ENCODE peak calls at places on chromosomes 11 and 22, in ten cellular contexts. U is CD8-positive, alpha-beta memory T cell; Y is thoracic aorta; D is prostate gland; E is upper lobe of right lung; F is fibroblast of pulmonary artery; R is GM12864; Q is cardiac fibroblast; S is lower leg skin; T is choroid plexus epithelial cell. L is an unnamed sample.

GRCh38 chr22:29202231-29203192 is 3.2 kb upstream of the EMID1 start:
- DNase-seq in U (peak), Y (no peak), D (no peak), E (no peak), F (peak), R (peak), Q (peak), S (peak), T (peak), L (peak)

GRCh38 chr11:14969922-14970323 is 2.2 kb downstream of the CALCA start:
- DNase-seq in U (no peak), Y (no peak), D (no peak), E (peak), F (peak), R (no peak), Q (peak), S (no peak), T (peak), L (peak)

GRCh38 chr11:47329431-47329993 is 23.0 kb downstream of the MYBPC3 start:
- DNase-seq in U (no peak), Y (no peak), D (no peak), E (no peak), F (no peak), R (no peak), Q (no peak), S (no peak), T (no peak), L (no peak)

GRCh38 chr11:20529757-20530156 is 69.7 kb upstream of the SLC6A5 start:
- DNase-seq in U (no peak), Y (no peak), D (no peak), E (no peak), F (no peak), R (no peak), Q (no peak), S (no peak), T (no peak), L (peak)

GRCh38 chr11:57340228-57340627 is 2.1 kb downstream of the P2RX3 start:
- DNase-seq in U (no peak), Y (no peak), D (no peak), E (no peak), F (no peak), R (no peak), Q (peak), S (no peak), T (peak), L (no peak)

GRCh38 chr11:58061813-58062212 is 31.1 kb downstream of the OR6Q1 start:
- DNase-seq in U (no peak), Y (no peak), D (no peak), E (no peak), F (peak), R (no peak), Q (peak), S (no peak), T (no peak), L (peak)

GRCh38 chr22:42410708-42411107 is 21.5 kb downstream of the NFAM1 start:
- DNase-seq in U (no peak), Y (no peak), D (no peak), E (no peak), F (no peak), R (no peak), Q (no peak), S (no peak), T (no peak), L (no peak)

GRCh38 chr11:46659908-46660307 is 40.5 kb downstream of the ARHGAP1 start:
- DNase-seq in U (no peak), Y (no peak), D (no peak), E (no peak), F (peak), R (no peak), Q (peak), S (no peak), T (peak), L (peak)

GRCh38 chr11:13052130-13052541 is 43.0 kb downstream of the RASSF10 start:
- DNase-seq in U (no peak), Y (no peak), D (peak), E (no peak), F (no peak), R (no peak), Q (no peak), S (peak), T (no peak), L (no peak)

GRCh38 chr11:57529012-57529411 is 1.5 kb downstream of the TIMM10 start:
- DNase-seq in U (no peak), Y (no peak), D (no peak), E (no peak), F (no peak), R (no peak), Q (no peak), S (no peak), T (no peak), L (no peak)

GRCh38 chr22:32475428-32476010 is 908 bp downstream of the FBXO7 start:
- DNase-seq in U (no peak), Y (no peak), D (peak), E (no peak), F (peak), R (no peak), Q (peak), S (peak), T (peak), L (no peak)

GRCh38 chr22:19802001-19802880 is 41.7 kb downstream of the TBX1 start:
- DNase-seq in U (no peak), Y (no peak), D (no peak), E (peak), F (no peak), R (no peak), Q (no peak), S (no peak), T (no peak), L (no peak)

GRCh38 chr22:37284807-37285355 is 2.6 kb downstream of the CYTH4 start:
- DNase-seq in U (peak), Y (no peak), D (no peak), E (peak), F (no peak), R (no peak), Q (no peak), S (peak), T (no peak), L (no peak)

GRCh38 chr11:29816359-29816758 is 200.5 kb downstream of the KCNA4 start:
- DNase-seq in U (no peak), Y (no peak), D (no peak), E (no peak), F (no peak), R (no peak), Q (no peak), S (no peak), T (no peak), L (no peak)

GRCh38 chr22:32480238-32480637 is 5.6 kb downstream of the FBXO7 start:
- DNase-seq in U (no peak), Y (no peak), D (no peak), E (no peak), F (no peak), R (no peak), Q (no peak), S (no peak), T (no peak), L (no peak)

GRCh38 chr22:36405671-36406070 is 17.9 kb upstream of the MYH9 start:
- DNase-seq in U (peak), Y (no peak), D (no peak), E (peak), F (peak), R (no peak), Q (peak), S (no peak), T (no peak), L (no peak)

GRCh38 chr11:6737872-6738466 is 33.8 kb downstream of the OR2AG2 start:
- DNase-seq in U (peak), Y (no peak), D (no peak), E (no peak), F (peak), R (no peak), Q (peak), S (no peak), T (peak), L (peak)

GRCh38 chr11:10807629-10808552 is 835 bp downstream of the EIF4G2 start:
- DNase-seq in U (peak), Y (peak), D (peak), E (peak), F (peak), R (no peak), Q (peak), S (peak), T (peak), L (peak)

GRCh38 chr11:79925570-79925969 is 484.7 kb upstream of the TENM4 start:
- DNase-seq in U (no peak), Y (no peak), D (no peak), E (no peak), F (no peak), R (no peak), Q (no peak), S (no peak), T (no peak), L (no peak)

GRCh38 chr11:47184711-47185304 is 1.4 kb downstream of the PACSIN3 start:
- DNase-seq in U (no peak), Y (no peak), D (no peak), E (no peak), F (no peak), R (no peak), Q (peak), S (no peak), T (no peak), L (no peak)

GRCh38 chr11:34261820-34262219 is 96.0 kb downstream of the ABTB2 start:
- DNase-seq in U (no peak), Y (no peak), D (no peak), E (no peak), F (no peak), R (no peak), Q (no peak), S (no peak), T (no peak), L (no peak)

GRCh38 chr11:44017443-44018126 is 30.2 kb upstream of the ACCSL start:
- DNase-seq in U (no peak), Y (no peak), D (no peak), E (no peak), F (peak), R (no peak), Q (no peak), S (no peak), T (no peak), L (no peak)

GRCh38 chr11:115409691-115410220 is 94.5 kb downstream of the CADM1 start:
- DNase-seq in U (no peak), Y (no peak), D (no peak), E (no peak), F (no peak), R (no peak), Q (no peak), S (no peak), T (no peak), L (no peak)
- H3K4me3 ChIP-seq in U (no peak), Y (no peak), D (no peak), E (no peak), F (no peak), R (no peak), Q (no peak), S (no peak), T (no peak), L (no peak)

GRCh38 chr11:126628790-126629621 is 273.5 kb downstream of the ST3GAL4 start:
- DNase-seq in U (no peak), Y (no peak), D (no peak), E (no peak), F (no peak), R (no peak), Q (no peak), S (no peak), T (no peak), L (no peak)
- H3K4me3 ChIP-seq in U (no peak), Y (no peak), D (no peak), E (no peak), F (no peak), R (no peak), Q (no peak), S (no peak), T (no peak), L (no peak)

DNA sequence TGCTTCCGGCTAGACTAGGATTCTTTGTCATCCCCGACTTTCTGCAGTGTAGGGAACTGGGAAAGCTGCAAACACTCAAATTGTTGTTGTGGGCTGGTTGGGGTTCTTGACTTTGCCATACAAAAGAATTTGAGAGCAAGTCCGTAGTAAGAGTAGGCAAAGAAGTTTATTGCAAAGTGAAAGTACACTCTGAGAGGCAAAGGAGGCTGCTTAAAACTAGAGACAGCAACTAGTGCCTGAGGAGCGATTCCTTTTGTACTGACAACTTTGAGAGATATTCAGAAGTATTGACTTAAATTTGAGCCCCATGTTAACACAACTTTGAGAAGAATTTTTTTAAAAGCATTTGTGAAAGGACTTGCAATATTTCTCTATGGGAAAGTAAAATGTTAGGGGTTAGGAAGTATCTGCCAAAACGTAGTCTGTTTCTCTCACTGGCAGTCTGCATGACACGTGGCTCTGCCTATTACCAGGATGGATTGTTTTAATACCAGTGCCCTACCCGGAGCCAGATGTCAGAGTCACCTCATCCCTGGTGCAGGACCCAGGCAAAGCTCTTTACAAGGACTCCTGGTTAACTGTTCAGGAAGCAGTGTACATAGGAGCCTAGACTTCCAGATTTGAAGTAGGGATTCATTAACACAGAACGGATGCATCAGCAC is 85.0 kb upstream of the CLPB start:
- DNase-seq in U (peak), Y (no peak), D (no peak), E (no peak), F (no peak), R (no peak), Q (peak), S (no peak), T (peak), L (no peak)
- H3K4me3 ChIP-seq in U (peak), Y (peak), D (no peak), E (peak), F (peak), R (no peak), Q (no peak), S (no peak), T (no peak), L (no peak)

DNA sequence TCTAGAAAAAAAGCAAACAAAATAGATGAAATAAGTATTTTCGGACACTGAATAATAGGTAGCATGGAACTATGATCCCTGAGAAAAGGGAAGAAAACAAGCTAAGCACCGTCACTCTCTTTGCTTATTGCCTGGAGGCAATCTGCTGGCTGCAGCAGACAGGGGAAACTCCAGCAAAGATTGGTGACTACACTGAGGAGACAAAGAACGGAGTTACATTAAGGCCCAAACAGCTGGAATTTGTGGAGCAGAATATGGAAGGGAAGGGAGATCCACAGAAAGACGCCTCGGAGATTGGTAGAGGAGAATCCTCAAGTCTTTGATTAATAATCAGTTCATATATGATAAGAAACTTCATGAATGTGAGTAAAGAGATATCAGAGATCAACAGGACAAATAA is 150.2 kb downstream of the TYR start:
- DNase-seq in U (no peak), Y (no peak), D (no peak), E (no peak), F (no peak), R (no peak), Q (no peak), S (no peak), T (peak), L (no peak)
- H3K4me3 ChIP-seq in U (no peak), Y (no peak), D (no peak), E (no peak), F (no peak), R (no peak), Q (no peak), S (no peak), T (no peak), L (no peak)

DNA sequence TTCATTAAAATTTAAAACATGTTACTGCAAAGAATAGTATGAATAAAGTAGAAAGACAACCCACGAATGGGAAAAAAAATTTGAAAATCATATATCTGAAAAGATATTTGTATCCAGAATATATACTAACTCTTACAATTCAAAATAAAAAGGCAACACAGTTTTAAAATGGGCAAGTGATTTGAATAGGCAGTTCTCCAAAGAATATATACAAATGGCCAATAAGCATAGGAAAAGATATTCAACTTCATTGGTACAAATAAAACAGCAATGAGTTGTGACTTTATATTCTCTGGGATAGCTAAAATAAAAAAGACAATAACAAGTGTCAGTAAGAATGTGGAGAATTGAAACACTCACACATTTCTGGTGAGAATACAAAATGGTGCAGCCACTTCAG is 41.6 kb upstream of the FAM181B start:
- DNase-seq in U (no peak), Y (no peak), D (no peak), E (no peak), F (no peak), R (no peak), Q (no peak), S (no peak), T (no peak), L (no peak)
- H3K4me3 ChIP-seq in U (no peak), Y (no peak), D (no peak), E (no peak), F (no peak), R (no peak), Q (no peak), S (no peak), T (no peak), L (no peak)

DNA sequence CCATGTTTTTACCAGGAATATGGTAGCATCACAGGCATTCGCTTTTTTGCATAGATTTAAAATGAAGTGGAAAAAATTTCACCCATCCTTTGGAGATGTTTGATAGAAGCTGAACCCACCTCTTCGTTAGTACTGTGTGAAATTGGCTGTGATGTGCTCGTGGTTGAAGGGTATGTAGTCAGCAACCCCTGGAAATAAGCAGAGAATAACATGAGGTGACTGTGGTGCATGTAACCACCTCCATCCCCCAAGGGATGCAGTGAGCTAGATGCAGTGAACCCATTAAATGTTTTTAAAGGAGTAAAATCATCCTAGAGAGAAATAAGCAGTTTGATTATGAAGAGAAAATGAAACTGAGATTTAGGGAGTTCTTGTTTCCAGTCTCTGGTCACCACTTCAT is 15.9 kb downstream of the CBLIF start:
- DNase-seq in U (no peak), Y (no peak), D (no peak), E (no peak), F (no peak), R (no peak), Q (no peak), S (no peak), T (no peak), L (no peak)
- H3K4me3 ChIP-seq in U (no peak), Y (no peak), D (no peak), E (no peak), F (no peak), R (no peak), Q (no peak), S (no peak), T (no peak), L (no peak)

DNA sequence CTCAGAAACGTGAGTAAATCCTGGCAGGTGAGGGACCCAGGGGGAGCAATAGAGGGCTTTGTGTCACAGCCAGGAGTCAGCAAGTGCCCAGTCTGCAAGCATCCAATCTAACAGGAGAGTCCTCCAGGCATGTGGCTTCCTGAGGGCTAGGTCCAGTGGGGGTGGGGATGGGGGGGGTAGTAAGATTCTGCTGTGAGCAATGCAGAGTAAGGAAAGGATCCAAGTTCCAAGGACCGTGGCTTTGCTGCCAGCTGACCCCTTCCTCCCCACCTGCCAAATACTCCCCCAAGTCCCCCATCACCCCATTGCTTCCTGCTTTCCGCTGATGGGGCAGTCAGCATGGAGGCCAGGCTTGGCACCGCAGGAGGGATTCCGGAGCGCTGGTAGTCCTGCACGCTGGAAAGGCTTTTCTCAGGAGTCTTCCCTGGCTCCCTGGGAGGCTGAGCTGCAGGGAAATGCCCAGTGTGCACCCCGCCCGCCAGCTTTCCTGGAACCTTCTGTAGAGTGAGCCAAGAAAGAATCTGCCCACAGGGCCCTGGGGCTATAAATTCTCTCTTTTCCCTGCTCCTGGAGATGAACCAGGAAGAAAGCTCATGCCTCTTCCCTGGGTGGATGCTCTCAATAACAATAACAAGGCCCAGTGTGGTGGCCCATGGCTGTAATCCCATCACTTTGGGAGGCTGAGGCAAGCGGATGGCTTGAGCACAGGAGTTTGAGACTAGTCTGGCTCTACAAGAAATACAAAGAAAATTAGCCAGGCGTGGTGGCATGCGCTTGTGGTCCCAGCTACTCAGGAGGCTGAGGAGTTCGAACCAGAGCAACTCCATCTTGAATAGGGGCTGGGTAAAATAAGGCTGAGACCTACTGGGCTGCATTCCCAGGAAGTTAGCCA is 46.1 kb upstream of the FTH1 start:
- DNase-seq in U (no peak), Y (no peak), D (peak), E (no peak), F (peak), R (no peak), Q (no peak), S (no peak), T (no peak), L (no peak)
- H3K4me3 ChIP-seq in U (no peak), Y (no peak), D (no peak), E (no peak), F (no peak), R (no peak), Q (no peak), S (no peak), T (no peak), L (no peak)

GRCh38 chr11:64867748-64868462 is 10.5 kb downstream of the EHD1 start:
- DNase-seq in U (no peak), Y (no peak), D (no peak), E (no peak), F (no peak), R (no peak), Q (peak), S (no peak), T (no peak), L (no peak)

GRCh38 chr11:64869571-64870175 is 8.7 kb downstream of the EHD1 start:
- DNase-seq in U (no peak), Y (no peak), D (no peak), E (no peak), F (no peak), R (no peak), Q (no peak), S (no peak), T (no peak), L (no peak)

GRCh38 chr11:64868904-64869570 is 9.4 kb downstream of the EHD1 start:
- DNase-seq in U (no peak), Y (no peak), D (no peak), E (no peak), F (peak), R (no peak), Q (peak), S (no peak), T (peak), L (peak)

GRCh38 chr11:64870893-64871849 is 7.2 kb downstream of the EHD1 start:
- DNase-seq in U (no peak), Y (no peak), D (no peak), E (no peak), F (no peak), R (no peak), Q (no peak), S (no peak), T (no peak), L (no peak)

GRCh38 chr11:64870176-64870892 is 8.1 kb downstream of the EHD1 start:
- DNase-seq in U (no peak), Y (no peak), D (no peak), E (no peak), F (peak), R (no peak), Q (peak), S (no peak), T (peak), L (peak)
- H3K4me3 ChIP-seq in U (peak), Y (peak), D (no peak), E (peak), F (no peak), R (peak), Q (no peak), S (no peak), T (no peak), L (no peak)

L was measured in brain microvascular endothelial cell.